ENCODE peak calls at places on chromosome 4, in six cellular contexts. S is K562, X is IMR-90, T is adrenal gland, C is PC-9, Q is hepatocyte. O is an unnamed sample.
A peak's percentile ranks its signal among the peaks of the same experiment; 100 is the strongest.

GRCh38 chr4:137946423-137946822 is 295.7 kb downstream of the SLC7A11 start:
- DNase-seq in S (no peak), X (peak; percentile 56), T (no peak), C (no peak), Q (no peak), O (no peak)

GRCh38 chr4:156476359-156476758 is 495.2 kb downstream of the PDGFC start:
- DNase-seq in S (no peak), X (peak; percentile 98), T (no peak), C (peak; percentile 48), Q (peak; percentile 12), O (no peak)

GRCh38 chr4:180058731-180059215 is 2184.4 kb upstream of the TENM3 start:
- DNase-seq in S (no peak), X (peak; percentile 44), T (peak; percentile 86), C (no peak), Q (peak; percentile 72), O (peak; percentile 11)

GRCh38 chr4:186719925-186720694 is 3.5 kb downstream of the FAT1 start:
- DNase-seq in S (peak; percentile 35), X (no peak), T (no peak), C (no peak), Q (peak; percentile 48), O (no peak)

GRCh38 chr4:56505269-56506109 is at the start of gene ARL9:
- DNase-seq in S (no peak), X (peak; percentile 40), T (peak; percentile 56), C (no peak), Q (peak; percentile 56), O (peak; percentile 38)

GRCh38 chr4:124943938-124944337 is 231.4 kb upstream of the ANKRD50 start:
- DNase-seq in S (no peak), X (no peak), T (no peak), C (no peak), Q (no peak), O (no peak)

GRCh38 chr4:107213880-107214279 is 177.8 kb upstream of the DKK2 start:
- DNase-seq in S (no peak), X (peak; percentile 3), T (no peak), C (no peak), Q (no peak), O (no peak)

GRCh38 chr4:92387459-92388069 is 83.8 kb downstream of the GRID2 start:
- DNase-seq in S (peak; percentile 3), X (peak; percentile 53), T (no peak), C (no peak), Q (peak; percentile 68), O (peak; percentile 3)

GRCh38 chr4:77045490-77045889 is 30.3 kb downstream of the CCNI start:
- DNase-seq in S (no peak), X (peak; percentile 49), T (no peak), C (no peak), Q (peak; percentile 38), O (no peak)

GRCh38 chr4:153169811-153170210 is 34.4 kb upstream of the TRIM2 start:
- DNase-seq in S (no peak), X (no peak), T (no peak), C (no peak), Q (no peak), O (no peak)

GRCh38 chr4:120232050-120232449 is 165.4 kb upstream of the MAD2L1 start:
- DNase-seq in S (no peak), X (peak; percentile 1), T (no peak), C (no peak), Q (no peak), O (no peak)

GRCh38 chr4:40333921-40334352 is 1.2 kb upstream of the CHRNA9 start:
- DNase-seq in S (no peak), X (peak; percentile 76), T (no peak), C (peak; percentile 93), Q (peak; percentile 36), O (no peak)

GRCh38 chr4:101187837-101188236 is 159.5 kb downstream of the PPP3CA start:
- DNase-seq in S (no peak), X (no peak), T (no peak), C (no peak), Q (no peak), O (no peak)

GRCh38 chr4:152328595-152328994 is 207.3 kb downstream of the FBXW7 start:
- DNase-seq in S (no peak), X (no peak), T (no peak), C (peak; percentile 67), Q (no peak), O (no peak)

GRCh38 chr4:90181644-90182043 is 54.5 kb downstream of the CCSER1 start:
- DNase-seq in S (no peak), X (no peak), T (no peak), C (no peak), Q (peak; percentile 44), O (no peak)

GRCh38 chr4:4606321-4606720 is 64.5 kb upstream of the STX18 start:
- DNase-seq in S (no peak), X (peak; percentile 65), T (peak; percentile 22), C (no peak), Q (no peak), O (no peak)

GRCh38 chr4:4871267-4872147 is 12.0 kb downstream of the MSX1 start:
- DNase-seq in S (no peak), X (no peak), T (no peak), C (no peak), Q (no peak), O (no peak)

GRCh38 chr4:168273838-168274237 is 44.7 kb downstream of the DDX60 start:
- DNase-seq in S (no peak), X (no peak), T (no peak), C (no peak), Q (no peak), O (no peak)

GRCh38 chr4:108619372-108620100 is 840 bp upstream of the RPL34 start:
- DNase-seq in S (peak; percentile 47), X (no peak), T (no peak), C (no peak), Q (no peak), O (no peak)

DNA sequence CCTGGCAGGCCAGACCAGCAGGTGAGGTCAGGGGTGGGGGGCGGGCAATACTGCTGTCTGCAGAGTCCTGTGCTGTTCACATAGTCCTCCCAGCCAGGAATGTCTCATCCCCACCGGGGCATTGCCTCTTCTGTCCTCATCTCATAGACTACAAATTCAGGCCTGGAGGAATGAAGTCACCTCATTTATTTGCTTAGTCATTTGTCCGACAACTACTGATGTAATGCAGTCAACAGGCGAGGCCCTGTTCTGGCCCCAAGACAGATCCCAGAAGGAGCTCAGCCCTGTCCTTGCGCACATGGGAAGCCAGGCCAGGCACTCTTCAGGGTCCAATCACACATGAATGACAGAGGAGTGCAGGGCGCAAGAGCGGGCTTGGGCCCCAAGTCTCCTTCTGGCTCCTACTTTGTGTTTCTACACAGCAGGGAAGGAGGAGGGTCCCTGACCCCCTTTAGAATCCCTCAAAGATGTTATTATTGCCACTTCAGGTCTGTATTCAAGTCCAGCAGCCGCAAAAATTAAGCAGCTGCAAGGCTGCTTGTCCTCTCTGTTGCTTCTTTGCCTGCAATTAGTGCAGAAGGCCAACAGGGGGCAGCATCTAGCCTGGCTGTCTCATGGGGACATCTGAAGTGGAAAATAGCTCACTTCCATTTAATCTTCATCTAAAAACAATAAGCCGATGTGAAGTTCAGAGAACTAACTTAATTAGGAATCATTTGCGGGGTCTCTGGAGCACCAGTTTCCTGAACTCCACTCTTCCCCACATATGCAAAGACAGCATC is 15.2 kb upstream of the HMX1 start:
- DNase-seq in S (no peak), X (no peak), T (no peak), C (no peak), Q (no peak), O (no peak)
- TF ChIP-seq CTCF in S (peak; percentile 33), X (no peak), T (no peak), C (peak; percentile 58), Q (no peak), O (no peak)

GRCh38 chr4:2078584-2078983 is 19.5 kb downstream of the NAT8L start:
- DNase-seq in S (no peak), X (no peak), T (no peak), C (no peak), Q (no peak), O (no peak)
- H3K4me1 ChIP-seq in S (peaks cover 29% of the 10 kb centered on the region), X (no peaks in the 10 kb centered on the region), T (no peaks in the 10 kb centered on the region), C (no peaks in the 10 kb centered on the region), Q (no peaks in the 10 kb centered on the region), O (no peaks in the 10 kb centered on the region)

GRCh38 chr4:6909970-6910339 is 329 bp downstream of the TBC1D14 start:
- DNase-seq in S (no peak), X (no peak), T (no peak), C (no peak), Q (peak; percentile 78), O (peak; percentile 43)
- H3K27ac ChIP-seq in S (peak overlapping the region; percentile 98), X (no peak overlapping the region), T (peak overlapping the region; percentile 55), C (no peak overlapping the region), Q (peak overlapping the region; percentile 100), O (peak overlapping the region; percentile 100)

GRCh38 chr4:133156096-133156495 is 7.0 kb downstream of the PCDH10 start:
- DNase-seq in S (no peak), X (no peak), T (no peak), C (no peak), Q (no peak), O (no peak)

GRCh38 chr4:133152330-133152791 is 3.3 kb downstream of the PCDH10 start:
- DNase-seq in S (no peak), X (no peak), T (no peak), C (no peak), Q (no peak), O (no peak)

GRCh38 chr4:133156556-133156955 is 7.5 kb downstream of the PCDH10 start:
- DNase-seq in S (no peak), X (no peak), T (no peak), C (no peak), Q (no peak), O (no peak)

GRCh38 chr4:133152801-133153526 is 3.9 kb downstream of the PCDH10 start:
- DNase-seq in S (no peak), X (no peak), T (no peak), C (no peak), Q (peak; percentile 23), O (no peak)

GRCh38 chr4:133154725-133155124 is 5.6 kb downstream of the PCDH10 start:
- DNase-seq in S (no peak), X (peak; percentile 41), T (no peak), C (no peak), Q (peak; percentile 57), O (no peak)
- TF ChIP-seq CTCF in S (no peak), X (peak; percentile 69), T (no peak), C (peak; percentile 57), Q (peak; percentile 78), O (peak; percentile 52)

GRCh38 chr4:26322349-26322748 is 1.5 kb downstream of the RBPJ start:
- DNase-seq in S (no peak), X (no peak), T (no peak), C (no peak), Q (no peak), O (no peak)
- H3K4me1 ChIP-seq in S (peaks cover 23% of the 10 kb centered on the region), X (peaks cover 7% of the 10 kb centered on the region), T (peaks cover 38% of the 10 kb centered on the region), C (peaks cover 23% of the 10 kb centered on the region), Q (peaks cover 8% of the 10 kb centered on the region), O (no peaks in the 10 kb centered on the region)

O was measured in heart right ventricle.